ENCODE peak calls at places on chromosomes 12 and 14, in eight cellular contexts. Q, J, M, T, Z, Y, R and G are unnamed samples.
A peak's percentile ranks its signal among the peaks of the same experiment; 100 is the strongest.

GRCh38 chr14:77598366-77599050 is 17.9 kb downstream of the SPTLC2 start:
- DNase-seq in R (no peak), Y (no peak), J (no peak), Q (no peak), T (no peak), M (no peak), Z (no peak), G (no peak)

GRCh38 chr12:13487326-13487725 is 290.8 kb downstream of the EMP1 start:
- DNase-seq in Z (no peak), R (no peak), J (no peak), Y (no peak), Q (no peak), T (no peak), M (no peak), G (no peak)

GRCh38 chr12:123089631-123090353 is 61.1 kb downstream of the PITPNM2 start:
- DNase-seq in Z (no peak), T (peak; percentile 96), J (peak; percentile 61), R (peak; percentile 93), M (peak; percentile 97), Y (no peak), Q (no peak), G (no peak)

GRCh38 chr12:123097521-123098084 is 53.3 kb downstream of the PITPNM2 start:
- DNase-seq in Y (no peak), J (no peak), T (no peak), R (peak; percentile 24), Z (peak; percentile 82), Q (peak; percentile 28), M (no peak), G (no peak)

GRCh38 chr12:2451025-2451424 is 343.7 kb upstream of the FKBP4 start:
- DNase-seq in Z (no peak), Q (no peak), T (peak; percentile 25), J (no peak), M (peak; percentile 7), Y (no peak), R (no peak), G (no peak)

GRCh38 chr12:116713529-116713928 is 24.3 kb downstream of the SPRING1 start:
- DNase-seq in J (no peak), T (no peak), R (no peak), M (no peak), Z (no peak), Y (no peak), Q (no peak), G (no peak)

GRCh38 chr14:51596473-51596870 is 55.2 kb upstream of the FRMD6 start:
- DNase-seq in T (no peak), Y (no peak), Z (no peak), M (no peak), J (no peak), Q (no peak), R (no peak), G (no peak)

GRCh38 chr12:74043343-74043742 is 494.3 kb upstream of the ATXN7L3B start:
- DNase-seq in T (no peak), J (peak; percentile 54), Z (no peak), M (no peak), R (no peak), Y (no peak), Q (no peak), G (no peak)

GRCh38 chr14:59159169-59159568 is 29.3 kb upstream of the DAAM1 start:
- DNase-seq in R (no peak), T (no peak), Z (no peak), J (no peak), Q (no peak), Y (no peak), M (no peak), G (no peak)

GRCh38 chr12:122336015-122336946 is 70.0 kb upstream of the VPS33A start:
- DNase-seq in Q (no peak), R (peak; percentile 12), Z (no peak), Y (no peak), J (peak; percentile 57), T (peak; percentile 38), M (no peak), G (peak; percentile 22)

GRCh38 chr12:55034218-55034617 is 14.4 kb downstream of the NEUROD4 start:
- DNase-seq in Q (no peak), Y (no peak), R (no peak), Z (no peak), J (no peak), M (no peak), T (no peak), G (no peak)

GRCh38 chr14:61387076-61387475 is 65.7 kb downstream of the PRKCH start:
- DNase-seq in Q (no peak), R (no peak), J (no peak), Z (no peak), T (no peak), M (no peak), Y (no peak), G (no peak)

GRCh38 chr14:50797250-50798047 is 33.5 kb downstream of the NIN start:
- DNase-seq in T (no peak), M (no peak), Y (no peak), Q (no peak), J (no peak), Z (no peak), R (no peak), G (no peak)

GRCh38 chr12:19451196-19451595 is 11.9 kb downstream of the AEBP2 start:
- DNase-seq in M (no peak), Q (no peak), J (no peak), Z (no peak), T (no peak), R (no peak), Y (no peak), G (no peak)

GRCh38 chr14:50955373-50956043 is 11.2 kb upstream of the PYGL start:
- DNase-seq in R (peak; percentile 89), Z (no peak), Y (no peak), J (peak; percentile 76), Q (no peak), M (peak; percentile 98), T (peak; percentile 96), G (no peak)

GRCh38 chr12:116324684-116325664 is 47.5 kb upstream of the MED13L start:
- DNase-seq in R (no peak), M (no peak), T (no peak), Y (no peak), Q (no peak), J (no peak), Z (no peak), G (no peak)

GRCh38 chr14:103329421-103330347 is 4.4 kb upstream of the EIF5 start:
- DNase-seq in R (no peak), Q (peak; percentile 55), J (peak; percentile 26), Y (no peak), T (peak; percentile 41), Z (no peak), M (no peak), G (no peak)

GRCh38 chr12:38384816-38385491 is 68.4 kb downstream of the ALG10B start:
- DNase-seq in J (peak; percentile 77), Y (no peak), Q (no peak), Z (no peak), M (no peak), T (no peak), R (no peak), G (no peak)

GRCh38 chr14:101601603-101602465 is 40.5 kb downstream of the DIO3 start:
- DNase-seq in J (no peak), R (no peak), M (no peak), Z (no peak), T (no peak), Y (peak; percentile 9), Q (peak; percentile 24), G (no peak)

GRCh38 chr12:1590083-1590979 is 4.0 kb downstream of the FBXL14 start:
- DNase-seq in M (no peak), J (no peak), T (peak; percentile 73), Z (peak; percentile 59), R (no peak), Q (no peak), Y (peak; percentile 46), G (peak; percentile 57)

GRCh38 chr14:61636792-61637191 is 58.5 kb upstream of the HIF1A start:
- DNase-seq in J (no peak), Q (no peak), R (no peak), T (no peak), M (no peak), Z (no peak), Y (no peak), G (no peak)

GRCh38 chr14:99235578-99235977 is 36.4 kb downstream of the BCL11B start:
- DNase-seq in Z (no peak), Q (no peak), Y (no peak), J (no peak), R (no peak), T (no peak), M (no peak), G (no peak)

GRCh38 chr12:6182279-6182898 is 17.8 kb upstream of the CD9 start:
- DNase-seq in M (peak; percentile 74), Q (peak; percentile 59), Y (no peak), Z (peak; percentile 79), R (peak; percentile 99), J (no peak), T (peak; percentile 91), G (peak; percentile 46)

GRCh38 chr12:66367015-66367667 is 64.8 kb downstream of the HELB start:
- DNase-seq in M (no peak), Z (no peak), Y (no peak), R (no peak), Q (no peak), J (no peak), T (no peak), G (no peak)

GRCh38 chr12:88552672-88553079 is 27.6 kb downstream of the KITLG start:
- DNase-seq in J (no peak), Z (no peak), Q (no peak), T (peak; percentile 93), Y (no peak), M (peak; percentile 75), R (peak; percentile 29), G (no peak)
- TF ChIP-seq CTCF in J (no peak), Z (no peak), Q (no peak), T (no peak), Y (no peak), M (no peak), R (no peak), G (no peak)

GRCh38 chr14:83940253-83940652 is 1589.7 kb upstream of the FLRT2 start:
- DNase-seq in J (no peak), Z (no peak), Y (no peak), T (no peak), R (no peak), Q (no peak), M (no peak), G (no peak)
- TF ChIP-seq CTCF in J (no peak), Z (no peak), Y (no peak), T (no peak), R (no peak), Q (no peak), M (no peak), G (no peak)

DNA sequence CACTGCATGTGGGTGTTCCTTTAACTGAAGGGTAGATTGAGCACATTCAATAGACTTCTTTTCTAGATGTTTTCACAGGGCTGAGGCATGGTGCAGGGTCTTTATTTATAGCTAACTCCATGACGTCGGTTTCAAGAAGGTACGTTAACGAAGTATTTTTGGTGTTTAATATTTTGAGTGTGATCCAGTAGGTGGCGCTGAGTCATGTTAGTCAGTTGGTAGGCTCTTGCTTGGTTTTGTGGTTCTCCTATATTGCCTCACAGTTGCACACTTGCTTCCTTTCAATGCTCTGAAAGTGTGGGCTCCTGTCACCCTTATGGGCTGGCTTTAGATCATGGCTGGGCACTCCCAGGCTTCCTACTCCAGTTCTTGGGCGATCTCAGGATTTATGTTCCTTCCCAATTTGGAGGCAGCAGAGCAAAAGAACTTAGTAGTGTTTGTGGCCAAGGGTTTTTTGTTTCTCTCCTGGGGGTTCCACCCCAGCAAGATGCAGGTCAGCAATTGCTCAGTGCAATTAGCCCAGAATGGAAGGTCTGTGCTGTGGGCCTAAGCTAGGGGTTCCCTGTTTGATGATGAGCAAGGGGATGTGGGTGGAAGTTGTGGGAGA is 471.6 kb upstream of the FOXG1 start:
- DNase-seq in M (no peak), R (no peak), Q (no peak), J (peak; percentile 6), Z (no peak), T (no peak), Y (no peak), G (no peak)
- TF ChIP-seq CTCF in M (no peak), R (no peak), Q (no peak), J (no peak), Z (no peak), T (no peak), Y (peak; percentile 23), G (peak; percentile 54)

GRCh38 chr12:51517800-51518199 is 73.2 kb upstream of the SCN8A start:
- DNase-seq in Z (no peak), J (no peak), T (no peak), M (no peak), R (no peak), Q (no peak), Y (no peak), G (no peak)
- TF ChIP-seq CTCF in Z (no peak), J (no peak), T (peak; percentile 9), M (no peak), R (no peak), Q (no peak), Y (no peak), G (no peak)